ENCODE peak calls at places on chromosomes 11 and 22, in eight cellular contexts. R, T, L, J, A, U, P and F are unnamed samples.

GRCh38 chr11:35237860-35238715 is 99.1 kb downstream of the CD44 start:
- DNase-seq in P (peak; percentile 16), L (no peak), J (peak; percentile 23), T (no peak), R (peak; percentile 90), A (peak; percentile 72), U (peak; percentile 71), F (no peak)

GRCh38 chr11:57778318-57779037 is 16.9 kb downstream of the CTNND1 start:
- DNase-seq in A (peak; percentile 94), L (peak; percentile 64), R (peak; percentile 87), T (peak; percentile 93), P (peak; percentile 28), U (no peak), J (no peak), F (peak; percentile 88)

GRCh38 chr22:22099833-22100812 is 117.5 kb upstream of the TOP3B start:
- DNase-seq in A (no peak), J (no peak), L (no peak), U (no peak), R (peak; percentile 38), T (no peak), P (no peak), F (no peak)

GRCh38 chr11:1218256-1218787 is 4.5 kb upstream of the MUC5B start:
- DNase-seq in U (no peak), R (no peak), T (peak; percentile 17), A (no peak), L (no peak), P (no peak), J (no peak), F (peak; percentile 73)

GRCh38 chr22:27372969-27373670 is 428.4 kb downstream of the MN1 start:
- DNase-seq in U (peak; percentile 81), R (peak; percentile 96), T (peak; percentile 70), A (no peak), L (no peak), J (no peak), P (no peak), F (peak; percentile 88)

GRCh38 chr11:75714211-75714610 is 3.4 kb upstream of the MOGAT2 start:
- DNase-seq in J (no peak), L (no peak), A (no peak), U (no peak), P (no peak), R (no peak), T (no peak), F (no peak)

GRCh38 chr11:108947654-108948570 is 283.0 kb downstream of the DDX10 start:
- DNase-seq in T (no peak), P (no peak), U (no peak), A (peak; percentile 47), L (no peak), J (no peak), R (no peak), F (no peak)

GRCh38 chr11:96091476-96091875 is 167.6 kb upstream of the MTMR2 start:
- DNase-seq in A (peak; percentile 23), J (no peak), T (no peak), R (no peak), P (no peak), L (no peak), U (no peak), F (no peak)

GRCh38 chr11:76008474-76008873 is 193.5 kb downstream of the UVRAG start:
- DNase-seq in L (no peak), R (no peak), P (no peak), T (no peak), J (no peak), A (no peak), U (no peak), F (no peak)

GRCh38 chr22:42697542-42698013 is 23.1 kb downstream of the A4GALT start:
- DNase-seq in R (no peak), L (peak; percentile 85), J (no peak), P (peak; percentile 90), U (no peak), T (no peak), A (peak; percentile 79), F (peak; percentile 43)

GRCh38 chr11:128553662-128554392 is 33.5 kb downstream of the ETS1 start:
- DNase-seq in T (no peak), U (no peak), L (no peak), R (peak; percentile 21), J (no peak), A (peak; percentile 6), P (no peak), F (no peak)

GRCh38 chr22:46878549-46878948 is 116.1 kb downstream of the TBC1D22A start:
- DNase-seq in U (no peak), A (peak; percentile 15), L (no peak), R (peak; percentile 57), P (no peak), T (no peak), J (no peak), F (no peak)

GRCh38 chr11:83140691-83141455 is 16.1 kb upstream of the PCF11 start:
- DNase-seq in P (no peak), J (no peak), U (no peak), R (no peak), T (no peak), L (no peak), A (no peak), F (no peak)

GRCh38 chr11:1060885-1061616 is 13.6 kb upstream of the MUC2 start:
- DNase-seq in P (no peak), U (no peak), T (no peak), J (no peak), L (no peak), A (peak; percentile 89), R (no peak), F (peak; percentile 90)

GRCh38 chr11:27464155-27464759 is 8.3 kb downstream of the LGR4 start:
- DNase-seq in R (no peak), P (no peak), T (no peak), J (no peak), L (no peak), A (peak; percentile 79), U (no peak), F (peak; percentile 20)

GRCh38 chr11:6635082-6635932 is 16.1 kb upstream of the TPP1 start:
- DNase-seq in T (peak; percentile 56), R (no peak), U (no peak), J (no peak), A (no peak), P (no peak), L (no peak), F (peak; percentile 68)

GRCh38 chr11:96054870-96055705 is 131.2 kb upstream of the MTMR2 start:
- DNase-seq in A (peak; percentile 26), T (no peak), J (no peak), U (no peak), R (peak; percentile 85), L (no peak), P (no peak), F (no peak)

GRCh38 chr11:117984471-117984870 is 1.7 kb upstream of the IL10RA start:
- DNase-seq in L (no peak), A (no peak), P (no peak), U (no peak), R (no peak), T (no peak), J (no peak), F (no peak)

GRCh38 chr22:33474587-33474986 is 416.4 kb upstream of the SYN3 start:
- DNase-seq in A (no peak), T (no peak), U (no peak), J (no peak), P (no peak), R (no peak), L (no peak), F (no peak)

DNA sequence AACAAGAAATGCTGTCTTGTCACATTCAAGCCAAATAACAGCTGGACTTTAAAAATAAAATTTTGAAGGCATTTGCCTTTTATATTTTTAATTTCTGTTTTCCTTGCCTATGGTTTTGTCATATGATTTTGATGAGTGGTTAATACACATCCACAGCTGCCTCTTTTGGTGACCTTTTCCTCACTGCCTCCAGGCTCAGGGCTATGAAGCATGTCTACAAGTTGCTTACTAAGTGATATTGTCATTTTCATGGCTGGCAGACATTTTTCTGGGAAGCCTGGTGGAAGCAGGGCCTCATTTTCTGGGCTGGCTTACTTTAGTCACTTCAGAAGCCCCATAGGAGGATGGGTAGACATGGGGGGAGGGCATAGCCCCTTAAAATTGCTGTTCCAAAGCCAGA is 344.9 kb downstream of the SOX6 start:
- DNase-seq in J (no peak), L (no peak), R (no peak), A (no peak), T (no peak), U (no peak), P (no peak), F (no peak)
- H3K4me1 ChIP-seq in J (no peaks in the 10 kb centered on the region), L (no peaks in the 10 kb centered on the region), R (peaks cover 13% of the 10 kb centered on the region), A (no peaks in the 10 kb centered on the region), T (no peaks in the 10 kb centered on the region), U (no peaks in the 10 kb centered on the region), P (peaks cover 42% of the 10 kb centered on the region), F (no peaks in the 10 kb centered on the region)

DNA sequence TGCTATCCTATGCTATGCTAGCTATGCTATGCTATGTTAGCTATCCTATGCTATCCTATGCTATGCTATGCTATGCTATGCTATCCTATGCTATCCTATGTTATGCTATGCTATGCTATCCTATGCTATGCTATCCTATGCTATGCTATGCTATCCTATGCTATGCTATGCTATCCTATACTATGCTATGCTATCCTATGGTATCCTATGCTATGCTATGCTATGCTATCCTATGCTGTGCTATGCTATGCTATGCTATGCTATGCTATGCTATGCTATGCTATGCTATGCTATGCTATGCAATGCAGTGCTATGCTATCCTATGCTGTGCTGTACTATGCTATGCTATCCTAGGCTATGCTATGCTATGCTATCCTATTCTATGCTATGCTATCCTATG is 8.6 kb upstream of the MS4A1 start:
- DNase-seq in J (no peak), P (no peak), L (no peak), A (no peak), T (no peak), R (no peak), U (no peak), F (no peak)
- H3K4me1 ChIP-seq in J (no peaks in the 10 kb centered on the region), P (no peaks in the 10 kb centered on the region), L (no peaks in the 10 kb centered on the region), A (no peaks in the 10 kb centered on the region), T (no peaks in the 10 kb centered on the region), R (no peaks in the 10 kb centered on the region), U (no peaks in the 10 kb centered on the region), F (no peaks in the 10 kb centered on the region)

GRCh38 chr11:119691020-119691666 is 37.9 kb downstream of the NECTIN1 start:
- DNase-seq in A (no peak), L (no peak), P (no peak), T (no peak), R (peak; percentile 37), U (no peak), J (no peak), F (no peak)

GRCh38 chr11:119692547-119692834 is 36.5 kb downstream of the NECTIN1 start:
- DNase-seq in U (no peak), J (no peak), P (no peak), L (no peak), R (no peak), A (no peak), T (no peak), F (no peak)

GRCh38 chr11:119693253-119693815 is 35.7 kb downstream of the NECTIN1 start:
- DNase-seq in A (no peak), R (no peak), U (no peak), T (no peak), J (no peak), L (no peak), P (no peak), F (no peak)

GRCh38 chr11:119694334-119694733 is 34.7 kb downstream of the NECTIN1 start:
- DNase-seq in P (no peak), U (no peak), L (no peak), A (peak; percentile 21), R (no peak), J (no peak), T (no peak), F (peak; percentile 75)

GRCh38 chr11:119691701-119692546 is 37.1 kb downstream of the NECTIN1 start:
- DNase-seq in T (no peak), J (no peak), P (no peak), L (no peak), A (no peak), R (no peak), U (no peak), F (no peak)
- H3K4me1 ChIP-seq in T (peaks cover 5% of the 10 kb centered on the region), J (peaks cover 12% of the 10 kb centered on the region), P (no peaks in the 10 kb centered on the region), L (no peaks in the 10 kb centered on the region), A (peaks cover 10% of the 10 kb centered on the region), R (peaks cover 88% of the 10 kb centered on the region), U (peaks cover 31% of the 10 kb centered on the region), F (peaks cover 12% of the 10 kb centered on the region)

GRCh38 chr11:64340671-64341335 is 799 bp downstream of the CCDC88B start:
- DNase-seq in L (no peak), R (peak; percentile 83), J (peak; percentile 71), T (peak; percentile 83), U (no peak), P (no peak), A (no peak), F (peak; percentile 72)
- H3K4me1 ChIP-seq in L (peaks cover 3% of the 10 kb centered on the region), R (peaks cover 17% of the 10 kb centered on the region), J (peaks cover 36% of the 10 kb centered on the region), T (peaks cover 31% of the 10 kb centered on the region), U (peaks cover 8% of the 10 kb centered on the region), P (peaks cover 4% of the 10 kb centered on the region), A (peaks cover 15% of the 10 kb centered on the region), F (peaks cover 12% of the 10 kb centered on the region)